ENCODE peak calls at places on chromosomes 13 and 19, in six cellular contexts. A is IMR-90, V is H9, K is mesenchymal stem cell, S is H1, G is trophoblast cell. L is an unnamed sample.

GRCh38 chr13:94710881-94711560 is 1.3 kb downstream of the SOX21 start:
- DNase-seq in A (no peak), V (peak), K (peak), S (no peak), G (peak), L (no peak)

GRCh38 chr19:888615-889385 is 4.2 kb downstream of the MED16 start:
- DNase-seq in A (no peak), V (no peak), K (no peak), S (no peak), G (no peak), L (no peak)

GRCh38 chr13:26340812-26341211 is 86.9 kb downstream of the CDK8 start:
- DNase-seq in A (peak), V (no peak), K (no peak), S (no peak), G (peak), L (no peak)

GRCh38 chr13:95921485-95921884 is 131.7 kb downstream of the UGGT2 start:
- DNase-seq in A (peak), V (no peak), K (peak), S (no peak), G (peak), L (no peak)

GRCh38 chr19:40646564-40647254 is 43.7 kb downstream of the NUMBL start:
- DNase-seq in A (peak), V (no peak), K (peak), S (no peak), G (peak), L (no peak)

GRCh38 chr19:19550972-19551861 is 13.2 kb downstream of the CILP2 start:
- DNase-seq in A (no peak), V (peak), K (no peak), S (no peak), G (no peak), L (no peak)

GRCh38 chr19:49058592-49058991 is 1.0 kb upstream of the CGB7 start:
- DNase-seq in A (peak), V (peak), K (no peak), S (no peak), G (no peak), L (no peak)

GRCh38 chr19:38134538-38135149 is 89.4 kb downstream of the DPF1 start:
- DNase-seq in A (peak), V (peak), K (peak), S (no peak), G (peak), L (peak)

GRCh38 chr13:81142306-81142999 is 801.5 kb upstream of the SPRY2 start:
- DNase-seq in A (no peak), V (no peak), K (no peak), S (no peak), G (no peak), L (no peak)

GRCh38 chr13:114164027-114164426 is 15.0 kb upstream of the CFAP97D2 start:
- DNase-seq in A (no peak), V (no peak), K (no peak), S (no peak), G (no peak), L (no peak)

DNA sequence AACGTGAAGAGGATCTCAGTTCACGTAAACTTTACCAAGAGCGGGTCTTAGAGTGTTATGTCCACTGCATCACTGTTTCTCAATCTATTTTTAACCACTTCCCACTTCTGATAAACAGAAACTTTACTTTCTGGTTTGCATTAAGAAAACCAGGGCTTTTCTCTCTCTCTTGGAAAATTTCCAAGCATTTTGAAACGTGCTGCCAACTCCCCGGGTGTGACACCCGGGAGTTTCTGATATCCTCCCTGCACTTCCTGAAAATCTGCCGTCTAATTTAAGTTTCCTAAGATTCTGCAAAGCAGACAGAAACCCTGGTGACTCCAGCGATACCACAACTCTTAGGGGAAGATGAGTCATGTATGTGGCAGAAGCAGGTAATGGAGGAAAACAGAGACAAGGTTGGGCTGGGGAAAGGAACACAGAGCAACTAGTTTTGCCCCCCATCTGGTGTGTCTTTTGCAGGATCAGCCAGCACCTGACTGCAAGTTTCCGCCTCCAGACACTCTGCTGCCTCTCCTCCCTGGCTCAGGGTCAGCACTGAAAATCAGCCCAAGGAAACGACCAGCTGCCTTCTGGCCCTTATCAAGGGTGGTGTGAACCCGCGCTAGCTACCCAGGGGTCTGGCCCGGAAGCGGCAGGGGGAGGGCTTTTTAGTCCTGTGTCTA is 11.4 kb upstream of the FFAR2 start:
- DNase-seq in A (no peak), V (no peak), K (peak), S (no peak), G (peak), L (no peak)
- H2AFZ ChIP-seq in A (peak), V (no peak), K (no peak), S (peak), G (no peak), L (no peak)

GRCh38 chr19:17244618-17245534 is 843 bp downstream of the NR2F6 start:
- DNase-seq in A (no peak), V (no peak), K (no peak), S (no peak), G (peak), L (no peak)

GRCh38 chr19:17243340-17243853 is 2.3 kb downstream of the NR2F6 start:
- DNase-seq in A (no peak), V (no peak), K (no peak), S (no peak), G (no peak), L (no peak)

GRCh38 chr19:17246681-17247425 is 1.1 kb upstream of the NR2F6 start:
- DNase-seq in A (peak), V (no peak), K (peak), S (no peak), G (peak), L (no peak)

GRCh38 chr19:17243854-17244617 is 1.7 kb downstream of the NR2F6 start:
- DNase-seq in A (peak), V (peak), K (peak), S (no peak), G (peak), L (no peak)

GRCh38 chr19:17245535-17245984 is at the start of gene NR2F6:
- DNase-seq in A (no peak), V (no peak), K (no peak), S (no peak), G (no peak), L (no peak)
- H3K23ac ChIP-seq in A (peak), V (no peak), K (no peak), S (no peak), G (no peak), L (peak)

DNA sequence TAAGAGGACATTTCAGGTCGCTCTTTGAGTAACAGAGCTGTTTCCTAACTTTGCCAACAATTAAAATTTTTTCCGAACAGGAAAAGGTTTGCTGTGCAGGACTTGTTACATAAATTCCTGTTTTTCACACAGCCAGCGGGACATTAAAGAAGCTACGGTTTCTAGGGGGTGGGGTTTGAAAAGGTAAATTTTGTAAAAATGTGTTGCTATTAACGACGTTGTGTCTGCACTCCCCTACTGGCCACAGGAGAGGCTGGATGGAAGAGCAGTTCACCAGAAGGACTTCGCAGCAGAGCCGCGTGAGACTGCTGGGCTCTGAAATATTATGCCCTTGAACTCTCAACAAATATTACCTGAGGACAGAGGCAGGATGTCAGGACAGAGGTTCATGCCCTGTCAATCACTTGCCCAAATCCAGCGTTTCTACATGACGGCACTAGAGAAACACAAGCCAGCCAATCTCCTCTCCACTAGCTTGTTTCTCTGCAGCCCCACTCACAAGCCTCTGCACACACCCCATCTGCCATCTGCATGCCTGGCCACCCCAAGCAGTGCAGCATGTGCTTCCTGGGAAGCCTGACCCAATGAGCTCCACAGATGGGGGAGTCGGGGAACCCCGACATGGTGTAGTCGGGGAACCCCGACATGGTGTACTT is 102.0 kb downstream of the FOXO1 start:
- DNase-seq in A (no peak), V (no peak), K (no peak), S (no peak), G (peak), L (no peak)
- H2BK5ac ChIP-seq in A (no peak), V (no peak), K (no peak), S (no peak), G (peak), L (no peak)

DNA sequence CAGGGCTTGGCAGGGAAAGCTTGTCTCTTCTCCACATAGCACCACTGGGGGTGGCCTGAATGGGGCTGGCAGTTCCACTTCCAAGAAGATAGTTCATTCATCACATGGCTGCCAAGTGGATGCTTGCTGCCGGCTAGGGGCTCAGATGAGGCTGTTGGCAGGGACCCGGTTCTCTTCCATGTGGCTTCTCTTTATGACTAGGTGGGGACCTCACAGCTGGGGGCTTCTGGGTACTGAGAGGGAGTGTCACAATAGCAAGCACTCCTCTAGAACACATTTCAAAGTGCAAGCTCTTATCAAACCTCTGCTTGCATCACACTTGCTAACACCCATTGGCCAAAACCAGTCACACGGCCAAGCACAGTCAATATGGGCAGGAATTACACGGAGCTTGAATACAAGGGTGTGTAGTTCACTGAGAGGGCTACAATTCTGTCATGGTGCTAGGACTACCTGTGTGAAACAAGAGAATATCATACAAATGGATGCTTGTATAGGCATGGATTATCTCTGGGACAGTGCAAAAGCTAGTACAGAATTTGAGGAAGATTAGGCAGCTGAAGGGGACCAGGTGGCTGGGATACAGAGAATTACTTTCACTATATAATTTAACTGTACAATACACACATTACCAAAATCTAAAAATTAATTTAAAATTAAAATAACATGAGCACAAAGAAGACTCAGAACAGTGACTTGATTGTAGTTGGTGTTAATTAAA is 32.3 kb downstream of the ATP7B start:
- DNase-seq in A (no peak), V (no peak), K (no peak), S (no peak), G (no peak), L (no peak)
- H2AFZ ChIP-seq in A (no peak), V (no peak), K (no peak), S (no peak), G (no peak), L (no peak)